ENCODE peak calls at places on chromosome 4, in seven cellular contexts. I is stimulated activated CD4-positive, alpha-beta T cell treated with anti-CD3 and anti-CD28 coated beads, Interleukin-15, amount 100 ng/mL, for 24 hours; Q is Karpas-422; N is NCI-H1092 treated with DMSO at 0.1 percent for 48 hours; K is stimulated activated naive CD8-positive, alpha-beta T cell treated with anti-CD3 and anti-CD28 coated beads, Interleukin-15, Interleukin-2, amounts not matched to agents 100 U/mL and 50 U/mL, for 24 hours; Y is ELR; P is HEK293T. R is an unnamed sample.

GRCh38 chr4:108171541-108172230 is 3.0 kb upstream of the LEF1 start:
- DNase-seq in K (peak), P (no peak), Y (no peak), N (no peak), I (peak), Q (no peak), R (peak)

GRCh38 chr4:165986956-165987698 is 114.1 kb downstream of the TLL1 start:
- DNase-seq in Q (no peak), P (no peak), K (no peak), N (no peak), Y (no peak), I (no peak), R (no peak)

GRCh38 chr4:177047070-177047850 is 254.5 kb upstream of the VEGFC start:
- DNase-seq in Y (peak), K (peak), N (peak), I (peak), Q (peak), P (peak), R (peak)

GRCh38 chr4:32341342-32341741 is 1621.2 kb downstream of the PCDH7 start:
- DNase-seq in Q (no peak), Y (no peak), N (no peak), P (no peak), K (no peak), I (no peak), R (no peak)

GRCh38 chr4:158958489-158959270 is 144.2 kb upstream of the RAPGEF2 start:
- DNase-seq in K (no peak), Q (no peak), I (no peak), N (no peak), Y (no peak), P (no peak), R (no peak)

GRCh38 chr4:118989098-118990080 is 100.7 kb downstream of the SYNPO2 start:
- DNase-seq in Q (no peak), K (no peak), N (no peak), Y (peak), P (no peak), I (no peak), R (no peak)

GRCh38 chr4:146458594-146458993 is 63.1 kb downstream of the SLC10A7 start:
- DNase-seq in Q (no peak), I (no peak), K (no peak), N (no peak), Y (no peak), P (no peak), R (no peak)

GRCh38 chr4:170884965-170885583 is 795.3 kb upstream of the AADAT start:
- DNase-seq in N (no peak), K (no peak), I (no peak), Q (no peak), P (no peak), Y (peak), R (no peak)

GRCh38 chr4:184384056-184384809 is 90.1 kb downstream of the IRF2 start:
- DNase-seq in Q (peak), P (no peak), N (no peak), Y (peak), K (peak), I (peak), R (no peak)

GRCh38 chr4:168388890-168389289 is 70.3 kb upstream of the DDX60 start:
- DNase-seq in I (no peak), Y (peak), N (no peak), P (no peak), K (no peak), Q (no peak), R (no peak)

GRCh38 chr4:19888587-19888986 is 363.1 kb upstream of the SLIT2 start:
- DNase-seq in Q (peak), I (no peak), K (no peak), N (no peak), P (peak), Y (no peak), R (no peak)

GRCh38 chr4:3451956-3452355 is 10.2 kb downstream of the HGFAC start:
- DNase-seq in Y (peak), Q (no peak), P (no peak), K (no peak), N (no peak), I (no peak), R (no peak)

GRCh38 chr4:6324999-6325790 is 55.5 kb downstream of the WFS1 start:
- DNase-seq in I (no peak), P (no peak), K (no peak), Y (peak), N (no peak), Q (no peak), R (no peak)

GRCh38 chr4:122798101-122798500 is 28.5 kb upstream of the FGF2 start:
- DNase-seq in Q (no peak), K (no peak), P (peak), Y (peak), N (no peak), I (peak), R (no peak)

GRCh38 chr4:169241480-169241879 is 29.3 kb downstream of the SH3RF1 start:
- DNase-seq in P (no peak), Y (no peak), K (no peak), Q (no peak), N (no peak), I (no peak), R (no peak)

GRCh38 chr4:84309191-84309590 is 189.9 kb downstream of the NKX6-1 start:
- DNase-seq in Y (no peak), P (no peak), Q (no peak), K (no peak), N (no peak), I (no peak), R (no peak)

GRCh38 chr4:66373268-66373667 is 703.0 kb upstream of the EPHA5 start:
- DNase-seq in I (no peak), K (no peak), Q (no peak), P (no peak), N (no peak), Y (no peak), R (no peak)

GRCh38 chr4:102174800-102175199 is 170.5 kb downstream of the SLC39A8 start:
- DNase-seq in N (no peak), P (no peak), Q (no peak), Y (peak), I (no peak), K (no peak), R (no peak)

GRCh38 chr4:16129336-16129735 is 45.5 kb upstream of the PROM1 start:
- DNase-seq in Y (no peak), I (no peak), N (peak), P (no peak), Q (no peak), K (no peak), R (no peak)

GRCh38 chr4:10730019-10730418 is 45.5 kb upstream of the CLNK start:
- DNase-seq in P (no peak), K (no peak), Q (no peak), N (no peak), I (peak), Y (no peak), R (no peak)

GRCh38 chr4:1113311-1114009 is at the start of gene RNF212:
- DNase-seq in N (no peak), Y (no peak), K (peak), Q (no peak), I (peak), P (no peak), R (peak)

GRCh38 chr4:108272046-108272445 is 103.3 kb upstream of the LEF1 start:
- DNase-seq in N (no peak), I (no peak), Y (peak), P (no peak), Q (no peak), K (no peak), R (no peak)

GRCh38 chr4:53956053-53956452 is 108.4 kb downstream of the CHIC2 start:
- DNase-seq in N (no peak), Q (no peak), Y (no peak), P (no peak), I (no peak), K (no peak), R (no peak)

GRCh38 chr4:182578402-182578801 is 335.2 kb downstream of the TENM3 start:
- DNase-seq in N (no peak), Q (no peak), P (no peak), K (no peak), I (no peak), Y (peak), R (no peak)

GRCh38 chr4:149521611-149522010 is 294.0 kb downstream of the IQCM start:
- DNase-seq in P (no peak), I (no peak), Y (peak), Q (no peak), K (no peak), N (no peak), R (no peak)

GRCh38 chr4:87949961-87950360 is 25.6 kb upstream of the SPP1 start:
- DNase-seq in P (no peak), Q (peak), I (no peak), N (no peak), Y (peak), K (no peak), R (no peak)

GRCh38 chr4:86554641-86555040 is 39.5 kb upstream of the PTPN13 start:
- DNase-seq in N (no peak), Y (no peak), I (no peak), P (no peak), K (no peak), Q (no peak), R (no peak)

GRCh38 chr4:140351778-140352177 is 21.7 kb upstream of the SCOC start:
- DNase-seq in N (no peak), Y (no peak), P (no peak), K (no peak), Q (no peak), I (no peak), R (no peak)

GRCh38 chr4:53490965-53491622 is 100.2 kb downstream of the LNX1 start:
- DNase-seq in Y (peak), I (no peak), K (no peak), N (peak), P (peak), Q (peak), R (peak)

GRCh38 chr4:7630559-7631287 is 196.0 kb upstream of the PSAPL1 start:
- DNase-seq in I (no peak), K (no peak), N (peak), P (no peak), Y (peak), Q (no peak), R (no peak)

GRCh38 chr4:159541143-159541542 is 438.3 kb downstream of the RAPGEF2 start:
- DNase-seq in Y (no peak), Q (no peak), K (no peak), P (no peak), N (no peak), I (no peak), R (no peak)

R was measured in endothelial cell.